ENCODE peak calls at places on chromosomes 16 and 17, in four cellular contexts. P is colonic mucosa, D is HCT116, Y is heart right ventricle. X is an unnamed sample. For H3K9me3, the result is how much of the 10 kb centered on the place peaks cover.

GRCh38 chr17:63497708-63498483 is 21.0 kb downstream of the ACE start:
- DNase-seq in P (no peak), D (peak), Y (no peak), X (peak)

GRCh38 chr16:5479925-5480324 is 382.3 kb upstream of the EEF2KMT start:
- DNase-seq in P (no peak), D (no peak), Y (no peak), X (no peak)

GRCh38 chr17:7122386-7122785 is 7.8 kb upstream of the ASGR2 start:
- DNase-seq in P (no peak), D (no peak), Y (no peak), X (no peak)

GRCh38 chr17:80455784-80456183 is 20.6 kb downstream of the NPTX1 start:
- DNase-seq in P (no peak), D (no peak), Y (no peak), X (no peak)

GRCh38 chr16:85319984-85320440 is 207.7 kb upstream of the CIBAR2 start:
- DNase-seq in P (no peak), D (no peak), Y (no peak), X (no peak)

GRCh38 chr17:78628547-78629435 is 51.6 kb upstream of the DNAH17 start:
- DNase-seq in P (no peak), D (no peak), Y (no peak), X (no peak)

GRCh38 chr17:4950075-4950756 is 703 bp upstream of the ENO3 start:
- DNase-seq in P (peak), D (no peak), Y (peak), X (no peak)

GRCh38 chr16:47634126-47634525 is 173.0 kb downstream of the PHKB start:
- DNase-seq in P (no peak), D (no peak), Y (no peak), X (no peak)

GRCh38 chr16:65704866-65705265 is 583.0 kb upstream of the CDH11 start:
- DNase-seq in P (no peak), D (no peak), Y (no peak), X (no peak)

GRCh38 chr17:44284024-44284400 is 16.1 kb upstream of the SLC4A1 start:
- DNase-seq in P (no peak), D (no peak), Y (no peak), X (no peak)

GRCh38 chr16:2910441-2910840 is 1.3 kb upstream of the FLYWCH1 start:
- DNase-seq in P (no peak), D (no peak), Y (no peak), X (no peak)

GRCh38 chr17:32928527-32929287 is 754 bp downstream of the TMEM98 start:
- DNase-seq in P (no peak), D (no peak), Y (no peak), X (no peak)

GRCh38 chr17:32514587-32514986 is 27.8 kb downstream of the CDK5R1 start:
- DNase-seq in P (no peak), D (no peak), Y (no peak), X (no peak)

GRCh38 chr17:68600123-68600880 is 865 bp downstream of the FAM20A start:
- DNase-seq in P (no peak), D (no peak), Y (peak), X (peak)

GRCh38 chr16:11557811-11558210 is 28.9 kb downstream of the LITAF start:
- DNase-seq in P (no peak), D (no peak), Y (peak), X (no peak)
- H3K4me3 ChIP-seq in P (no peak), D (no peak), Y (no peak), X (no peak)

GRCh38 chr16:35142147-35142808 is 1682.9 kb downstream of the TP53TG3F start:
- DNase-seq in P (no peak), D (no peak), Y (no peak), X (no peak)
- H3K9me3 ChIP-seq in P (under half), D (under half), Y (under half), X (under half)

DNA sequence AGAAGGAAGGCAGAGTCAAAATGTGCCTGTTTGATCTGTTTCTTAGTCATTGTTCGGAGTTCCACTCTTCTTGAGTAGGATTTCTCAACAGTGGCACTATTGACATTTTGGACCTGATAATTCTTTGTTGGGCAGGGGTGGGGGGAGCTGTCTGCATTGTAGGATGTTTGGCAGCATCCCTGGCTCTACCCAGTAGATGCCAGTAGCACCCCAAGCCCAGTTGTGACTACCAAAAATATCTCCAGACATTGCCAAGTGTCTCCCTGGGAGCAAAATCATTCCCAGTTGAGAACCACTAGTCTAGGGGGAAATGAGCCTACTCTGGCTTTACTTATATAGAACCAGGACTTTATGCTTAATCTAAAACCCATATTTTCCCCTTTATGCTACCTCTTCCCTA is 1.1 kb upstream of the GFOD2 start:
- DNase-seq in P (no peak), D (no peak), Y (no peak), X (peak)
- H3K4me3 ChIP-seq in P (no peak), D (peak), Y (no peak), X (no peak)

GRCh38 chr17:16623282-16623681 is 30.4 kb downstream of the ZNF624 start:
- DNase-seq in P (no peak), D (no peak), Y (no peak), X (no peak)
- H3K9me3 ChIP-seq in P (under half), D (under half), Y (half or more), X (half or more)

DNA sequence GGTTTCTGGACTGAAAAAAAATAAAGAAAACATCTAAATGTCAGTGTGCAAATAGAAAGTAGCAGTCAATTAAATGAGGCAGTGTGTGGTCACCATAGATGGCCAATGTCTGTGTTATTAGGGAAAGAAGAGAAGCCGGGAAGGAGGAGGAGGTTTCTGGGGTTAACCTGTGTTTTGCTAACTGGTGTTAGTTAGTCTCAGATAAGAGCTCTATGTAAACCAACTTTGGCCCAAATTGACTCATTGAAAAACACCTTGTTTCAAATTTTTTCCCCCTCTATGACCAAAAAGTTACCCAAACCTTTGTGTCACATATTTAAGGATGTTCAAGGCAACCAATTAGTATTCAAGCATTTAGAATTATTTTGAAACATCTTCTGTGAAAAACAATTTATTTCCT is 530.9 kb downstream of the MAF start:
- DNase-seq in P (no peak), D (no peak), Y (no peak), X (no peak)
- H3K4me3 ChIP-seq in P (no peak), D (no peak), Y (no peak), X (no peak)

DNA sequence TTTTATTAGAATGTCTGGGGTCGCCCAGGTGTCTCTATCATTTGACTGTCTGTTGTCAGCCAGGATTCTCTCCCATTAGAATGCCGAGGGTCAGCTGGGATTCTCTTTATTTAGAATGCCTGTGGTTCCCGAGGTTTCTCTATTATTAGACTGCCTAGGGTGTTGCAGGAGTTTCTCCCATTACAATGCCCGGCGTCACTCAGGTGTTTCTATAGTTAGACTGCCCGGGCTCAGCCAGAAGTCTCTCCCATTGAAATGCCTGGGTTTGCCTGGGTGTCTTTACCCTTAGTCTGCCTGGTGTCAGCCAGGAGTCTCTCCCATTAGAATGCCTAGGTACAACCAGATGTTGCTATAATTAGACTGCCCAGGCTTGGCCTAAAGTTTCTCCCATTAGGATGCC is 2252.0 kb downstream of the TP53TG3F start:
- DNase-seq in P (no peak), D (no peak), Y (no peak), X (no peak)
- H3K9me3 ChIP-seq in P (under half), D (under half), Y (under half), X (under half)

GRCh38 chr16:1020591-1020990 is 39.0 kb downstream of the SOX8 start:
- DNase-seq in P (no peak), D (no peak), Y (no peak), X (no peak)

GRCh38 chr16:1018447-1018846 is 36.9 kb downstream of the SOX8 start:
- DNase-seq in P (no peak), D (no peak), Y (no peak), X (no peak)

GRCh38 chr16:1021553-1022160 is 40.1 kb downstream of the SOX8 start:
- DNase-seq in P (no peak), D (no peak), Y (no peak), X (no peak)

GRCh38 chr16:1019934-1020305 is 38.4 kb downstream of the SOX8 start:
- DNase-seq in P (no peak), D (no peak), Y (no peak), X (no peak)

GRCh38 chr16:1019234-1019933 is 37.8 kb downstream of the SOX8 start:
- DNase-seq in P (no peak), D (no peak), Y (peak), X (no peak)
- H3K4me3 ChIP-seq in P (no peak), D (no peak), Y (peak), X (no peak)

DNA sequence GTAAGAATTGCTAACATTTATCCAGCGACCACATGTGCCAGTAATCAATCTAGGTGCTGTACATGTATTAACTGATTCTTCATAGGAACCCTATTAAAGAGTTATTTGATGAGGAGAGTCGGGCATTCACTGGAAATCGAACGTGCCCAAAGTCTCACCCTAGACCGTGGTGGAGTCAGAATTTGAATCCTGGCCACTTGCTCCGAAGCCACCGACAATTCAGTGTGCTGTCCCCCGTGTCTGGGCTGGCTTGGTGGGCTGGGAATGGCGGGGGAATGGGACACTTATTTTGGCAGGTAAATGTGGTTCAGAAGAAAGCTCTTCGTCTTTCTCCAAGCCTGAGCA is 707 bp upstream of the KSR1 start:
- DNase-seq in P (no peak), D (no peak), Y (no peak), X (no peak)
- H3K9me3 ChIP-seq in P (under half), D (under half), Y (under half), X (under half)

DNA sequence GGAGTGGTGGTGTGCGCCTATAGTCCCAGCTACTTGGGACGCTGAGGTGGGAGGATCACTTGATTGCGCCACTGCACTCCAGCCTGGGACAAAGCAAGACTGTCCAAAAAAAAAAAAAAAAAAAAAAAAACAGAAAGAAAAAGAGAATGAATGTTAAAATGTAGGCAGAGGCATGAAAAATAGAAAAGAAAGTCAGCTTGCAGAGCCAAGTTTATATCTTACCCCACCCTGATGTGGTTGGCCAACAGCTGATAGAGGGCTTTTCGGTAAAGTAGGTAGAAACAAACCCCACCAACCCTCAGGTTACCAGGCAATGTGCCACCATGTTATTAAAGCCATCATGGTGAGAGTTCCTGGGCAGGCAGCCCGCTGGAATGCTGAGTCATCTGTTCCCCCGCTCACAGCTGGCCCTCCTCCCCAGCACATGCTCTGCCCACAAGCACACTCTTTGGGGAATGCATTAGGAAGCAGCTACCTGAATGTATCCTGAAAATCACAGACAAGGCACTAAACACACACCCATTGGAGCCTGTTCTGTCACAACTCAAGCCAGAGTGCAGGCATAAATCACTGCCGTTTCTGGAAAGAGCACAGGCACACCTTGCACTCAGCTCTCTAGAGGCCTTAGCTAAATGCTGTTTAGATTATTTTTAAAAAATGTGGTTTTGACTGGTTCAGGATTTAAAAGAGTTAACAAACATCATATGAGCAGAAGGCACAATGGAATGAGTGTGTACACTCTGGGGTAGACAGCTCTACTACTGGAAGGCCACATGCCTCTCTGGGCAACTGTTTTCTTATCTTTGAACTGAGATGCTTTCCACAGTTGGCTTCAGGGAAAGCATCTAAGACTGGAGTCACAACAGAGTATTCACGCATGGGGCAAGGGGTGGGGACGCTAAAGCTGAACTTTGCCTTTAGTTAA is 128.5 kb downstream of the PARN start:
- DNase-seq in P (peak), D (peak), Y (peak), X (peak)
- H3K4me3 ChIP-seq in P (no peak), D (peak), Y (no peak), X (no peak)

GRCh38 chr17:70956731-70957130 is 787.4 kb downstream of the KCNJ2 start:
- DNase-seq in P (no peak), D (no peak), Y (no peak), X (no peak)
- H3K9me3 ChIP-seq in P (under half), D (under half), Y (under half), X (under half)